ENCODE peak calls at places on chromosomes 11 and 22, in eight cellular contexts. One of them, this sample, is unnamed.

GRCh38 chr22:24225044-24225601 is 19.8 kb downstream of the GGT5 start:
- DNase-seq in astrocyte of the cerebellum: no peak
- DNase-seq in heart left ventricle: no peak
- DNase-seq in esophagus squamous epithelium: no peak
- DNase-seq in heart right ventricle: no peak
- DNase-seq in A549: no peak
- DNase-seq in fibroblast of lung: no peak
- DNase-seq in dorsolateral prefrontal cortex: no peak
- DNase-seq in this sample: no peak

GRCh38 chr22:36284171-36284571 is 31.2 kb downstream of the APOL1 start:
- DNase-seq in astrocyte of the cerebellum: no peak
- DNase-seq in heart left ventricle: peak; percentile 26
- DNase-seq in esophagus squamous epithelium: no peak
- DNase-seq in heart right ventricle: no peak
- DNase-seq in A549: no peak
- DNase-seq in fibroblast of lung: no peak
- DNase-seq in dorsolateral prefrontal cortex: no peak
- DNase-seq in this sample: no peak

GRCh38 chr22:44600386-44600785 is 101.6 kb upstream of the PRR5 start:
- DNase-seq in astrocyte of the cerebellum: no peak
- DNase-seq in heart left ventricle: no peak
- DNase-seq in esophagus squamous epithelium: no peak
- DNase-seq in heart right ventricle: no peak
- DNase-seq in A549: no peak
- DNase-seq in fibroblast of lung: no peak
- DNase-seq in dorsolateral prefrontal cortex: no peak
- DNase-seq in this sample: no peak

GRCh38 chr11:107988397-107989158 is 20.1 kb upstream of the CUL5 start:
- DNase-seq in astrocyte of the cerebellum: no peak
- DNase-seq in heart left ventricle: no peak
- DNase-seq in esophagus squamous epithelium: no peak
- DNase-seq in heart right ventricle: no peak
- DNase-seq in A549: no peak
- DNase-seq in fibroblast of lung: no peak
- DNase-seq in dorsolateral prefrontal cortex: no peak
- DNase-seq in this sample: no peak

GRCh38 chr11:41289408-41289807 is 170.0 kb downstream of the LRRC4C start:
- DNase-seq in astrocyte of the cerebellum: no peak
- DNase-seq in heart left ventricle: no peak
- DNase-seq in esophagus squamous epithelium: no peak
- DNase-seq in heart right ventricle: no peak
- DNase-seq in A549: no peak
- DNase-seq in fibroblast of lung: no peak
- DNase-seq in dorsolateral prefrontal cortex: no peak
- DNase-seq in this sample: no peak

GRCh38 chr22:44573451-44573850 is 75.4 kb upstream of the RTL6 start:
- DNase-seq in astrocyte of the cerebellum: no peak
- DNase-seq in heart left ventricle: peak; percentile 20
- DNase-seq in esophagus squamous epithelium: no peak
- DNase-seq in heart right ventricle: no peak
- DNase-seq in A549: no peak
- DNase-seq in fibroblast of lung: no peak
- DNase-seq in dorsolateral prefrontal cortex: no peak
- DNase-seq in this sample: no peak

GRCh38 chr11:114049050-114049449 is 10.5 kb upstream of the ZBTB16 start:
- DNase-seq in astrocyte of the cerebellum: no peak
- DNase-seq in heart left ventricle: no peak
- DNase-seq in esophagus squamous epithelium: no peak
- DNase-seq in heart right ventricle: no peak
- DNase-seq in A549: no peak
- DNase-seq in fibroblast of lung: no peak
- DNase-seq in dorsolateral prefrontal cortex: no peak
- DNase-seq in this sample: no peak

GRCh38 chr11:92141725-92142124 is 82.9 kb upstream of the FAT3 start:
- DNase-seq in astrocyte of the cerebellum: no peak
- DNase-seq in heart left ventricle: no peak
- DNase-seq in esophagus squamous epithelium: no peak
- DNase-seq in heart right ventricle: no peak
- DNase-seq in A549: no peak
- DNase-seq in fibroblast of lung: no peak
- DNase-seq in dorsolateral prefrontal cortex: no peak
- DNase-seq in this sample: no peak

GRCh38 chr11:126630488-126630887 is 275.0 kb downstream of the ST3GAL4 start:
- DNase-seq in astrocyte of the cerebellum: no peak
- DNase-seq in heart left ventricle: no peak
- DNase-seq in esophagus squamous epithelium: no peak
- DNase-seq in heart right ventricle: no peak
- DNase-seq in A549: no peak
- DNase-seq in fibroblast of lung: no peak
- DNase-seq in dorsolateral prefrontal cortex: no peak
- DNase-seq in this sample: no peak

GRCh38 chr11:14449302-14449714 is 50.3 kb downstream of the COPB1 start:
- DNase-seq in astrocyte of the cerebellum: no peak
- DNase-seq in heart left ventricle: no peak
- DNase-seq in esophagus squamous epithelium: no peak
- DNase-seq in heart right ventricle: no peak
- DNase-seq in A549: no peak
- DNase-seq in fibroblast of lung: peak; percentile 28
- DNase-seq in dorsolateral prefrontal cortex: no peak
- DNase-seq in this sample: no peak

GRCh38 chr11:117934526-117935307 is 5.5 kb upstream of the TMPRSS13 start:
- DNase-seq in astrocyte of the cerebellum: no peak
- DNase-seq in heart left ventricle: no peak
- DNase-seq in esophagus squamous epithelium: no peak
- DNase-seq in heart right ventricle: no peak
- DNase-seq in A549: no peak
- DNase-seq in fibroblast of lung: no peak
- DNase-seq in dorsolateral prefrontal cortex: no peak
- DNase-seq in this sample: no peak

GRCh38 chr11:90124371-90124770 is 10.1 kb upstream of the NAALAD2 start:
- DNase-seq in astrocyte of the cerebellum: no peak
- DNase-seq in heart left ventricle: no peak
- DNase-seq in esophagus squamous epithelium: no peak
- DNase-seq in heart right ventricle: no peak
- DNase-seq in A549: no peak
- DNase-seq in fibroblast of lung: no peak
- DNase-seq in dorsolateral prefrontal cortex: no peak
- DNase-seq in this sample: no peak

GRCh38 chr11:355581-356458 is 13.5 kb upstream of the B4GALNT4 start:
- DNase-seq in astrocyte of the cerebellum: peak; percentile 89
- DNase-seq in heart left ventricle: peak; percentile 97
- DNase-seq in esophagus squamous epithelium: peak; percentile 65
- DNase-seq in heart right ventricle: peak; percentile 95
- DNase-seq in A549: peak; percentile 84
- DNase-seq in fibroblast of lung: peak; percentile 98
- DNase-seq in dorsolateral prefrontal cortex: no peak
- DNase-seq in this sample: peak; percentile 93

GRCh38 chr11:23021287-23021863 is 161.1 kb upstream of the CCDC179 start:
- DNase-seq in astrocyte of the cerebellum: peak; percentile 4
- DNase-seq in heart left ventricle: no peak
- DNase-seq in esophagus squamous epithelium: no peak
- DNase-seq in heart right ventricle: no peak
- DNase-seq in A549: peak; percentile 8
- DNase-seq in fibroblast of lung: peak; percentile 50
- DNase-seq in dorsolateral prefrontal cortex: no peak
- DNase-seq in this sample: peak; percentile 21

GRCh38 chr11:126631399-126631798 is 275.9 kb downstream of the ST3GAL4 start:
- DNase-seq in astrocyte of the cerebellum: no peak
- DNase-seq in heart left ventricle: no peak
- DNase-seq in esophagus squamous epithelium: no peak
- DNase-seq in heart right ventricle: no peak
- DNase-seq in A549: no peak
- DNase-seq in fibroblast of lung: no peak
- DNase-seq in dorsolateral prefrontal cortex: no peak
- DNase-seq in this sample: no peak

GRCh38 chr11:81989093-81989492 is 744.6 kb downstream of the FAM181B start:
- DNase-seq in astrocyte of the cerebellum: peak; percentile 48
- DNase-seq in heart left ventricle: no peak
- DNase-seq in esophagus squamous epithelium: no peak
- DNase-seq in heart right ventricle: no peak
- DNase-seq in A549: no peak
- DNase-seq in fibroblast of lung: peak; percentile 65
- DNase-seq in dorsolateral prefrontal cortex: no peak
- DNase-seq in this sample: no peak

GRCh38 chr22:44088976-44089570 is 65.0 kb downstream of the PARVB start:
- DNase-seq in astrocyte of the cerebellum: peak; percentile 33
- DNase-seq in heart left ventricle: peak; percentile 72
- DNase-seq in esophagus squamous epithelium: no peak
- DNase-seq in heart right ventricle: peak; percentile 61
- DNase-seq in A549: no peak
- DNase-seq in fibroblast of lung: no peak
- DNase-seq in dorsolateral prefrontal cortex: peak; percentile 81
- DNase-seq in this sample: no peak

GRCh38 chr11:74470526-74470925 is 3.2 kb upstream of the KCNE3 start:
- DNase-seq in astrocyte of the cerebellum: no peak
- DNase-seq in heart left ventricle: no peak
- DNase-seq in esophagus squamous epithelium: no peak
- DNase-seq in heart right ventricle: no peak
- DNase-seq in A549: no peak
- DNase-seq in fibroblast of lung: no peak
- DNase-seq in dorsolateral prefrontal cortex: no peak
- DNase-seq in this sample: no peak

GRCh38 chr22:42156121-42156520 is 25.5 kb upstream of the CYP2D6 start:
- DNase-seq in astrocyte of the cerebellum: no peak
- DNase-seq in heart left ventricle: no peak
- DNase-seq in esophagus squamous epithelium: no peak
- DNase-seq in heart right ventricle: no peak
- DNase-seq in A549: no peak
- DNase-seq in fibroblast of lung: no peak
- DNase-seq in dorsolateral prefrontal cortex: no peak
- DNase-seq in this sample: no peak

GRCh38 chr11:1772270-1773130 is 8.8 kb upstream of the CTSD start:
- DNase-seq in astrocyte of the cerebellum: peak; percentile 75
- DNase-seq in heart left ventricle: peak; percentile 76
- DNase-seq in esophagus squamous epithelium: no peak
- DNase-seq in heart right ventricle: no peak
- DNase-seq in A549: peak; percentile 95
- DNase-seq in fibroblast of lung: peak; percentile 95
- DNase-seq in dorsolateral prefrontal cortex: no peak
- DNase-seq in this sample: peak; percentile 64

GRCh38 chr22:31291716-31292644 is at the start of gene PIK3IP1:
- DNase-seq in astrocyte of the cerebellum: peak; percentile 69
- DNase-seq in heart left ventricle: peak; percentile 87
- DNase-seq in esophagus squamous epithelium: peak; percentile 51
- DNase-seq in heart right ventricle: peak; percentile 83
- DNase-seq in A549: peak; percentile 66
- DNase-seq in fibroblast of lung: peak; percentile 89
- DNase-seq in dorsolateral prefrontal cortex: peak; percentile 94
- DNase-seq in this sample: peak; percentile 70

GRCh38 chr22:39545310-39546063 is 12.9 kb upstream of the RPS19BP1 start:
- DNase-seq in astrocyte of the cerebellum: no peak
- DNase-seq in heart left ventricle: peak; percentile 42
- DNase-seq in esophagus squamous epithelium: no peak
- DNase-seq in heart right ventricle: peak; percentile 56
- DNase-seq in A549: no peak
- DNase-seq in fibroblast of lung: peak; percentile 29
- DNase-seq in dorsolateral prefrontal cortex: no peak
- DNase-seq in this sample: no peak

GRCh38 chr22:28983190-28983589 is 78.4 kb downstream of the C22orf31 start:
- DNase-seq in astrocyte of the cerebellum: no peak
- DNase-seq in heart left ventricle: no peak
- DNase-seq in esophagus squamous epithelium: no peak
- DNase-seq in heart right ventricle: no peak
- DNase-seq in A549: no peak
- DNase-seq in fibroblast of lung: no peak
- DNase-seq in dorsolateral prefrontal cortex: no peak
- DNase-seq in this sample: no peak

GRCh38 chr11:45919806-45920530 is 2.3 kb upstream of the PEX16 start:
- DNase-seq in astrocyte of the cerebellum: no peak
- DNase-seq in heart left ventricle: peak; percentile 18
- DNase-seq in esophagus squamous epithelium: no peak
- DNase-seq in heart right ventricle: peak; percentile 50
- DNase-seq in A549: no peak
- DNase-seq in fibroblast of lung: no peak
- DNase-seq in dorsolateral prefrontal cortex: no peak
- DNase-seq in this sample: no peak

GRCh38 chr11:43360361-43361032 is 1.8 kb downstream of the TTC17 start:
- DNase-seq in astrocyte of the cerebellum: no peak
- DNase-seq in heart left ventricle: no peak
- DNase-seq in esophagus squamous epithelium: no peak
- DNase-seq in heart right ventricle: no peak
- DNase-seq in A549: no peak
- DNase-seq in fibroblast of lung: peak; percentile 54
- DNase-seq in dorsolateral prefrontal cortex: no peak
- DNase-seq in this sample: no peak

GRCh38 chr22:17119481-17120202 is 1.5 kb downstream of the TMEM121B start:
- DNase-seq in astrocyte of the cerebellum: no peak
- DNase-seq in heart left ventricle: no peak
- DNase-seq in esophagus squamous epithelium: no peak
- DNase-seq in heart right ventricle: peak; percentile 66
- DNase-seq in A549: no peak
- DNase-seq in fibroblast of lung: peak; percentile 17
- DNase-seq in dorsolateral prefrontal cortex: no peak
- DNase-seq in this sample: no peak
- H3K4me3 ChIP-seq in astrocyte of the cerebellum: no peak overlapping the region
- H3K4me3 ChIP-seq in heart left ventricle: no peak overlapping the region
- H3K4me3 ChIP-seq in esophagus squamous epithelium: no peak overlapping the region
- H3K4me3 ChIP-seq in heart right ventricle: peak overlapping the region; percentile 22
- H3K4me3 ChIP-seq in A549: no peak overlapping the region
- H3K4me3 ChIP-seq in fibroblast of lung: no peak overlapping the region
- H3K4me3 ChIP-seq in dorsolateral prefrontal cortex: peak overlapping the region; percentile 35
- H3K4me3 ChIP-seq in this sample: no peak overlapping the region

GRCh38 chr11:65571940-65572339 is 398 bp upstream of the FAM89B start:
- DNase-seq in astrocyte of the cerebellum: no peak
- DNase-seq in heart left ventricle: no peak
- DNase-seq in esophagus squamous epithelium: no peak
- DNase-seq in heart right ventricle: no peak
- DNase-seq in A549: peak; percentile 84
- DNase-seq in fibroblast of lung: peak; percentile 48
- DNase-seq in dorsolateral prefrontal cortex: no peak
- DNase-seq in this sample: no peak
- TF ChIP-seq CTCF in astrocyte of the cerebellum: peak; percentile 63
- TF ChIP-seq CTCF in heart left ventricle: peak; percentile 24
- TF ChIP-seq CTCF in esophagus squamous epithelium: peak; percentile 38
- TF ChIP-seq CTCF in heart right ventricle: peak; percentile 35
- TF ChIP-seq CTCF in A549: peak; percentile 56
- TF ChIP-seq CTCF in fibroblast of lung: peak; percentile 42
- TF ChIP-seq CTCF in dorsolateral prefrontal cortex: no peak
- TF ChIP-seq CTCF in this sample: peak; percentile 41

GRCh38 chr22:50621948-50622722 is 5.8 kb downstream of the ARSA start:
- DNase-seq in astrocyte of the cerebellum: no peak
- DNase-seq in heart left ventricle: no peak
- DNase-seq in esophagus squamous epithelium: no peak
- DNase-seq in heart right ventricle: no peak
- DNase-seq in A549: no peak
- DNase-seq in fibroblast of lung: no peak
- DNase-seq in dorsolateral prefrontal cortex: no peak
- DNase-seq in this sample: no peak
- H3K4me3 ChIP-seq in astrocyte of the cerebellum: no peak overlapping the region
- H3K4me3 ChIP-seq in heart left ventricle: no peak overlapping the region
- H3K4me3 ChIP-seq in esophagus squamous epithelium: peak overlapping the region; percentile 13
- H3K4me3 ChIP-seq in heart right ventricle: peak overlapping the region; percentile 48
- H3K4me3 ChIP-seq in A549: no peak overlapping the region
- H3K4me3 ChIP-seq in fibroblast of lung: no peak overlapping the region
- H3K4me3 ChIP-seq in dorsolateral prefrontal cortex: peak overlapping the region; percentile 38
- H3K4me3 ChIP-seq in this sample: no peak overlapping the region

GRCh38 chr11:132519226-132519860 is 1013.0 kb downstream of the OPCML start:
- DNase-seq in astrocyte of the cerebellum: no peak
- DNase-seq in heart left ventricle: no peak
- DNase-seq in esophagus squamous epithelium: no peak
- DNase-seq in heart right ventricle: no peak
- DNase-seq in A549: no peak
- DNase-seq in fibroblast of lung: no peak
- DNase-seq in dorsolateral prefrontal cortex: no peak
- DNase-seq in this sample: no peak

GRCh38 chr11:132520199-132520598 is 1012.1 kb downstream of the OPCML start:
- DNase-seq in astrocyte of the cerebellum: no peak
- DNase-seq in heart left ventricle: no peak
- DNase-seq in esophagus squamous epithelium: no peak
- DNase-seq in heart right ventricle: no peak
- DNase-seq in A549: no peak
- DNase-seq in fibroblast of lung: no peak
- DNase-seq in dorsolateral prefrontal cortex: no peak
- DNase-seq in this sample: no peak

GRCh38 chr11:132523929-132524328 is 1008.4 kb downstream of the OPCML start:
- DNase-seq in astrocyte of the cerebellum: no peak
- DNase-seq in heart left ventricle: no peak
- DNase-seq in esophagus squamous epithelium: no peak
- DNase-seq in heart right ventricle: no peak
- DNase-seq in A549: no peak
- DNase-seq in fibroblast of lung: no peak
- DNase-seq in dorsolateral prefrontal cortex: no peak
- DNase-seq in this sample: no peak
- TF ChIP-seq CTCF in astrocyte of the cerebellum: no peak
- TF ChIP-seq CTCF in heart left ventricle: no peak
- TF ChIP-seq CTCF in esophagus squamous epithelium: no peak
- TF ChIP-seq CTCF in heart right ventricle: no peak
- TF ChIP-seq CTCF in A549: no peak
- TF ChIP-seq CTCF in fibroblast of lung: no peak
- TF ChIP-seq CTCF in dorsolateral prefrontal cortex: no peak
- TF ChIP-seq CTCF in this sample: no peak

This sample was measured in AG04450.